ENCODE peak calls at places on chromosomes 3 and 15, in seven cellular contexts. One of them, this sample, is unnamed.

GRCh38 chr15:88627463-88627862 is 6.3 kb downstream of the AEN start:
- DNase-seq in RWPE1: no peak
- DNase-seq in RPMI8226: peak
- DNase-seq in stimulated activated CD4-positive, alpha-beta T cell treated with anti-CD3 and anti-CD28 coated beads, Interleukin-2, amount 100 ng/mL, for 48 hours: no peak
- DNase-seq in CD4-positive, alpha-beta T cell: peak
- DNase-seq in BE2C: no peak
- DNase-seq in epithelial cell of esophagus: peak
- DNase-seq in this sample: no peak

GRCh38 chr15:67190813-67191212 is 63.6 kb downstream of the AAGAB start:
- DNase-seq in RWPE1: no peak
- DNase-seq in CD4-positive, alpha-beta T cell: no peak
- DNase-seq in RPMI8226: no peak
- DNase-seq in BE2C: no peak
- DNase-seq in epithelial cell of esophagus: no peak
- DNase-seq in stimulated activated CD4-positive, alpha-beta T cell treated with anti-CD3 and anti-CD28 coated beads, Interleukin-2, amount 100 ng/mL, for 48 hours: no peak
- DNase-seq in this sample: no peak

GRCh38 chr3:114393367-114394072 is 99.7 kb downstream of the TIGIT start:
- DNase-seq in BE2C: no peak
- DNase-seq in epithelial cell of esophagus: no peak
- DNase-seq in RWPE1: no peak
- DNase-seq in CD4-positive, alpha-beta T cell: no peak
- DNase-seq in stimulated activated CD4-positive, alpha-beta T cell treated with anti-CD3 and anti-CD28 coated beads, Interleukin-2, amount 100 ng/mL, for 48 hours: no peak
- DNase-seq in RPMI8226: no peak
- DNase-seq in this sample: no peak

GRCh38 chr3:43097681-43098080 is 8.2 kb downstream of the POMGNT2 start:
- DNase-seq in BE2C: no peak
- DNase-seq in epithelial cell of esophagus: no peak
- DNase-seq in RPMI8226: no peak
- DNase-seq in RWPE1: no peak
- DNase-seq in CD4-positive, alpha-beta T cell: no peak
- DNase-seq in stimulated activated CD4-positive, alpha-beta T cell treated with anti-CD3 and anti-CD28 coated beads, Interleukin-2, amount 100 ng/mL, for 48 hours: no peak
- DNase-seq in this sample: no peak

GRCh38 chr3:126613481-126614187 is 41.3 kb downstream of the TXNRD3 start:
- DNase-seq in RPMI8226: no peak
- DNase-seq in CD4-positive, alpha-beta T cell: no peak
- DNase-seq in stimulated activated CD4-positive, alpha-beta T cell treated with anti-CD3 and anti-CD28 coated beads, Interleukin-2, amount 100 ng/mL, for 48 hours: no peak
- DNase-seq in epithelial cell of esophagus: no peak
- DNase-seq in RWPE1: no peak
- DNase-seq in BE2C: no peak
- DNase-seq in this sample: no peak

GRCh38 chr3:4856986-4857385 is 122.3 kb upstream of the BHLHE40 start:
- DNase-seq in RWPE1: no peak
- DNase-seq in BE2C: no peak
- DNase-seq in RPMI8226: no peak
- DNase-seq in epithelial cell of esophagus: no peak
- DNase-seq in CD4-positive, alpha-beta T cell: no peak
- DNase-seq in stimulated activated CD4-positive, alpha-beta T cell treated with anti-CD3 and anti-CD28 coated beads, Interleukin-2, amount 100 ng/mL, for 48 hours: no peak
- DNase-seq in this sample: no peak

GRCh38 chr15:73867426-73867825 is 5.9 kb upstream of the TBC1D21 start:
- DNase-seq in RWPE1: no peak
- DNase-seq in BE2C: no peak
- DNase-seq in epithelial cell of esophagus: no peak
- DNase-seq in RPMI8226: no peak
- DNase-seq in CD4-positive, alpha-beta T cell: no peak
- DNase-seq in stimulated activated CD4-positive, alpha-beta T cell treated with anti-CD3 and anti-CD28 coated beads, Interleukin-2, amount 100 ng/mL, for 48 hours: no peak
- DNase-seq in this sample: no peak

GRCh38 chr3:42052132-42052866 is 38.9 kb upstream of the TRAK1 start:
- DNase-seq in BE2C: no peak
- DNase-seq in epithelial cell of esophagus: peak
- DNase-seq in stimulated activated CD4-positive, alpha-beta T cell treated with anti-CD3 and anti-CD28 coated beads, Interleukin-2, amount 100 ng/mL, for 48 hours: no peak
- DNase-seq in RPMI8226: no peak
- DNase-seq in RWPE1: no peak
- DNase-seq in CD4-positive, alpha-beta T cell: no peak
- DNase-seq in this sample: no peak

GRCh38 chr3:140296796-140297352 is 361.9 kb downstream of the CLSTN2 start:
- DNase-seq in epithelial cell of esophagus: no peak
- DNase-seq in RWPE1: no peak
- DNase-seq in BE2C: no peak
- DNase-seq in RPMI8226: no peak
- DNase-seq in CD4-positive, alpha-beta T cell: no peak
- DNase-seq in stimulated activated CD4-positive, alpha-beta T cell treated with anti-CD3 and anti-CD28 coated beads, Interleukin-2, amount 100 ng/mL, for 48 hours: no peak
- DNase-seq in this sample: no peak

GRCh38 chr3:134330895-134331810 is 43.1 kb downstream of the AMOTL2 start:
- DNase-seq in RWPE1: peak
- DNase-seq in RPMI8226: no peak
- DNase-seq in stimulated activated CD4-positive, alpha-beta T cell treated with anti-CD3 and anti-CD28 coated beads, Interleukin-2, amount 100 ng/mL, for 48 hours: no peak
- DNase-seq in BE2C: no peak
- DNase-seq in epithelial cell of esophagus: peak
- DNase-seq in CD4-positive, alpha-beta T cell: no peak
- DNase-seq in this sample: no peak

GRCh38 chr3:11200679-11200952 is 46.3 kb downstream of the HRH1 start:
- DNase-seq in RPMI8226: no peak
- DNase-seq in BE2C: no peak
- DNase-seq in CD4-positive, alpha-beta T cell: no peak
- DNase-seq in RWPE1: no peak
- DNase-seq in stimulated activated CD4-positive, alpha-beta T cell treated with anti-CD3 and anti-CD28 coated beads, Interleukin-2, amount 100 ng/mL, for 48 hours: no peak
- DNase-seq in epithelial cell of esophagus: peak
- DNase-seq in this sample: no peak

GRCh38 chr3:48472673-48472922 is 26.1 kb downstream of the ATRIP start:
- DNase-seq in RWPE1: no peak
- DNase-seq in BE2C: no peak
- DNase-seq in RPMI8226: no peak
- DNase-seq in stimulated activated CD4-positive, alpha-beta T cell treated with anti-CD3 and anti-CD28 coated beads, Interleukin-2, amount 100 ng/mL, for 48 hours: no peak
- DNase-seq in CD4-positive, alpha-beta T cell: no peak
- DNase-seq in epithelial cell of esophagus: peak
- DNase-seq in this sample: no peak

GRCh38 chr3:85801955-85802354 is 843.2 kb downstream of the CADM2 start:
- DNase-seq in epithelial cell of esophagus: peak
- DNase-seq in CD4-positive, alpha-beta T cell: no peak
- DNase-seq in stimulated activated CD4-positive, alpha-beta T cell treated with anti-CD3 and anti-CD28 coated beads, Interleukin-2, amount 100 ng/mL, for 48 hours: no peak
- DNase-seq in RWPE1: peak
- DNase-seq in BE2C: peak
- DNase-seq in RPMI8226: peak
- DNase-seq in this sample: peak

GRCh38 chr3:184154909-184155643 is at the start of gene DVL3:
- DNase-seq in CD4-positive, alpha-beta T cell: peak
- DNase-seq in RPMI8226: peak
- DNase-seq in stimulated activated CD4-positive, alpha-beta T cell treated with anti-CD3 and anti-CD28 coated beads, Interleukin-2, amount 100 ng/mL, for 48 hours: peak
- DNase-seq in epithelial cell of esophagus: peak
- DNase-seq in RWPE1: peak
- DNase-seq in BE2C: peak
- DNase-seq in this sample: peak

GRCh38 chr3:70726096-70726745 is 413.8 kb upstream of the MDFIC2 start:
- DNase-seq in stimulated activated CD4-positive, alpha-beta T cell treated with anti-CD3 and anti-CD28 coated beads, Interleukin-2, amount 100 ng/mL, for 48 hours: no peak
- DNase-seq in RPMI8226: no peak
- DNase-seq in epithelial cell of esophagus: no peak
- DNase-seq in CD4-positive, alpha-beta T cell: no peak
- DNase-seq in RWPE1: no peak
- DNase-seq in BE2C: no peak
- DNase-seq in this sample: no peak

GRCh38 chr3:15097889-15098288 is 1.1 kb downstream of the RBSN start:
- DNase-seq in CD4-positive, alpha-beta T cell: no peak
- DNase-seq in epithelial cell of esophagus: peak
- DNase-seq in BE2C: no peak
- DNase-seq in stimulated activated CD4-positive, alpha-beta T cell treated with anti-CD3 and anti-CD28 coated beads, Interleukin-2, amount 100 ng/mL, for 48 hours: peak
- DNase-seq in RPMI8226: no peak
- DNase-seq in RWPE1: no peak
- DNase-seq in this sample: no peak

GRCh38 chr3:126319701-126320295 is 37.4 kb downstream of the KLF15 start:
- DNase-seq in epithelial cell of esophagus: no peak
- DNase-seq in BE2C: no peak
- DNase-seq in RPMI8226: no peak
- DNase-seq in CD4-positive, alpha-beta T cell: no peak
- DNase-seq in stimulated activated CD4-positive, alpha-beta T cell treated with anti-CD3 and anti-CD28 coated beads, Interleukin-2, amount 100 ng/mL, for 48 hours: no peak
- DNase-seq in RWPE1: no peak
- DNase-seq in this sample: no peak

GRCh38 chr15:56805466-56806146 is 72.3 kb upstream of the ZNF280D start:
- DNase-seq in epithelial cell of esophagus: peak
- DNase-seq in stimulated activated CD4-positive, alpha-beta T cell treated with anti-CD3 and anti-CD28 coated beads, Interleukin-2, amount 100 ng/mL, for 48 hours: no peak
- DNase-seq in CD4-positive, alpha-beta T cell: no peak
- DNase-seq in BE2C: peak
- DNase-seq in RWPE1: peak
- DNase-seq in RPMI8226: no peak
- DNase-seq in this sample: peak

GRCh38 chr3:5047764-5048163 is 68.5 kb downstream of the BHLHE40 start:
- DNase-seq in stimulated activated CD4-positive, alpha-beta T cell treated with anti-CD3 and anti-CD28 coated beads, Interleukin-2, amount 100 ng/mL, for 48 hours: no peak
- DNase-seq in RWPE1: no peak
- DNase-seq in RPMI8226: no peak
- DNase-seq in epithelial cell of esophagus: no peak
- DNase-seq in CD4-positive, alpha-beta T cell: no peak
- DNase-seq in BE2C: no peak
- DNase-seq in this sample: no peak

GRCh38 chr3:182730675-182731042 is 62.6 kb upstream of the ATP11B start:
- DNase-seq in BE2C: no peak
- DNase-seq in CD4-positive, alpha-beta T cell: no peak
- DNase-seq in stimulated activated CD4-positive, alpha-beta T cell treated with anti-CD3 and anti-CD28 coated beads, Interleukin-2, amount 100 ng/mL, for 48 hours: no peak
- DNase-seq in epithelial cell of esophagus: no peak
- DNase-seq in RWPE1: no peak
- DNase-seq in RPMI8226: no peak
- DNase-seq in this sample: no peak

GRCh38 chr3:157248590-157249425 is 88.9 kb upstream of the CCNL1 start:
- DNase-seq in RPMI8226: peak
- DNase-seq in RWPE1: peak
- DNase-seq in CD4-positive, alpha-beta T cell: no peak
- DNase-seq in BE2C: no peak
- DNase-seq in stimulated activated CD4-positive, alpha-beta T cell treated with anti-CD3 and anti-CD28 coated beads, Interleukin-2, amount 100 ng/mL, for 48 hours: no peak
- DNase-seq in epithelial cell of esophagus: peak
- DNase-seq in this sample: peak

GRCh38 chr3:73600293-73600938 is 24.3 kb downstream of the PDZRN3 start:
- DNase-seq in CD4-positive, alpha-beta T cell: no peak
- DNase-seq in epithelial cell of esophagus: no peak
- DNase-seq in RPMI8226: no peak
- DNase-seq in BE2C: no peak
- DNase-seq in stimulated activated CD4-positive, alpha-beta T cell treated with anti-CD3 and anti-CD28 coated beads, Interleukin-2, amount 100 ng/mL, for 48 hours: no peak
- DNase-seq in RWPE1: no peak
- DNase-seq in this sample: no peak

GRCh38 chr15:85584791-85585360 is 204.5 kb downstream of the AKAP13 start:
- DNase-seq in CD4-positive, alpha-beta T cell: no peak
- DNase-seq in RPMI8226: no peak
- DNase-seq in stimulated activated CD4-positive, alpha-beta T cell treated with anti-CD3 and anti-CD28 coated beads, Interleukin-2, amount 100 ng/mL, for 48 hours: no peak
- DNase-seq in BE2C: no peak
- DNase-seq in RWPE1: no peak
- DNase-seq in epithelial cell of esophagus: no peak
- DNase-seq in this sample: no peak

GRCh38 chr3:150077581-150078247 is 107.0 kb upstream of the PFN2 start:
- DNase-seq in BE2C: no peak
- DNase-seq in CD4-positive, alpha-beta T cell: no peak
- DNase-seq in stimulated activated CD4-positive, alpha-beta T cell treated with anti-CD3 and anti-CD28 coated beads, Interleukin-2, amount 100 ng/mL, for 48 hours: no peak
- DNase-seq in epithelial cell of esophagus: no peak
- DNase-seq in RPMI8226: no peak
- DNase-seq in RWPE1: no peak
- DNase-seq in this sample: no peak

GRCh38 chr3:149502438-149502837 is 27.9 kb downstream of the TM4SF4 start:
- DNase-seq in BE2C: no peak
- DNase-seq in CD4-positive, alpha-beta T cell: no peak
- DNase-seq in epithelial cell of esophagus: no peak
- DNase-seq in stimulated activated CD4-positive, alpha-beta T cell treated with anti-CD3 and anti-CD28 coated beads, Interleukin-2, amount 100 ng/mL, for 48 hours: no peak
- DNase-seq in RWPE1: no peak
- DNase-seq in RPMI8226: no peak
- DNase-seq in this sample: no peak

GRCh38 chr3:182562274-182562673 is 231.0 kb upstream of the ATP11B start:
- DNase-seq in stimulated activated CD4-positive, alpha-beta T cell treated with anti-CD3 and anti-CD28 coated beads, Interleukin-2, amount 100 ng/mL, for 48 hours: no peak
- DNase-seq in CD4-positive, alpha-beta T cell: no peak
- DNase-seq in RPMI8226: no peak
- DNase-seq in epithelial cell of esophagus: peak
- DNase-seq in RWPE1: no peak
- DNase-seq in BE2C: no peak
- DNase-seq in this sample: no peak

GRCh38 chr15:59222106-59222505 is 15.5 kb downstream of the LDHAL6B start:
- DNase-seq in RPMI8226: peak
- DNase-seq in stimulated activated CD4-positive, alpha-beta T cell treated with anti-CD3 and anti-CD28 coated beads, Interleukin-2, amount 100 ng/mL, for 48 hours: no peak
- DNase-seq in BE2C: no peak
- DNase-seq in epithelial cell of esophagus: no peak
- DNase-seq in RWPE1: no peak
- DNase-seq in CD4-positive, alpha-beta T cell: no peak
- DNase-seq in this sample: no peak

GRCh38 chr3:105686324-105686897 is 182.4 kb downstream of the CBLB start:
- DNase-seq in CD4-positive, alpha-beta T cell: no peak
- DNase-seq in BE2C: no peak
- DNase-seq in epithelial cell of esophagus: peak
- DNase-seq in RWPE1: peak
- DNase-seq in RPMI8226: no peak
- DNase-seq in stimulated activated CD4-positive, alpha-beta T cell treated with anti-CD3 and anti-CD28 coated beads, Interleukin-2, amount 100 ng/mL, for 48 hours: no peak
- DNase-seq in this sample: no peak

This sample was measured in SJCRH30.